ENCODE peak calls at places on chromosome 18, in five cellular contexts. One of them, this sample, is unnamed.

GRCh38 chr18:47981320-47981719 is 50.9 kb upstream of the SMAD2 start:
- DNase-seq in kidney epithelial cell: no peak
- DNase-seq in NCI-H2029: no peak
- DNase-seq in M059J: no peak
- DNase-seq in GM04504: no peak
- DNase-seq in this sample: no peak

GRCh38 chr18:3667255-3668137 is 217.5 kb downstream of the TGIF1 start:
- DNase-seq in NCI-H2029: peak
- DNase-seq in GM04504: no peak
- DNase-seq in M059J: no peak
- DNase-seq in kidney epithelial cell: no peak
- DNase-seq in this sample: no peak

GRCh38 chr18:49648326-49648725 is 86.5 kb downstream of the LIPG start:
- DNase-seq in NCI-H2029: no peak
- DNase-seq in kidney epithelial cell: no peak
- DNase-seq in GM04504: no peak
- DNase-seq in M059J: no peak
- DNase-seq in this sample: no peak

GRCh38 chr18:52280702-52281101 is 59.3 kb upstream of the DCC start:
- DNase-seq in GM04504: no peak
- DNase-seq in kidney epithelial cell: no peak
- DNase-seq in NCI-H2029: no peak
- DNase-seq in M059J: no peak
- DNase-seq in this sample: no peak

GRCh38 chr18:63683152-63683551 is 19.6 kb upstream of the SERPINB11 start:
- DNase-seq in kidney epithelial cell: peak
- DNase-seq in GM04504: peak
- DNase-seq in NCI-H2029: no peak
- DNase-seq in M059J: peak
- DNase-seq in this sample: peak

GRCh38 chr18:8889479-8889878 is 184.1 kb downstream of the MTCL1 start:
- DNase-seq in NCI-H2029: no peak
- DNase-seq in kidney epithelial cell: no peak
- DNase-seq in GM04504: no peak
- DNase-seq in M059J: peak
- DNase-seq in this sample: no peak

GRCh38 chr18:75202976-75203375 is 6.0 kb downstream of the PTGR3 start:
- DNase-seq in NCI-H2029: no peak
- DNase-seq in M059J: no peak
- DNase-seq in kidney epithelial cell: no peak
- DNase-seq in GM04504: no peak
- DNase-seq in this sample: no peak

GRCh38 chr18:62790836-62791772 is 75.8 kb downstream of the PHLPP1 start:
- DNase-seq in kidney epithelial cell: no peak
- DNase-seq in GM04504: peak
- DNase-seq in NCI-H2029: no peak
- DNase-seq in M059J: peak
- DNase-seq in this sample: no peak

GRCh38 chr18:45275367-45276113 is 339.7 kb upstream of the SLC14A2 start:
- DNase-seq in NCI-H2029: no peak
- DNase-seq in kidney epithelial cell: no peak
- DNase-seq in GM04504: no peak
- DNase-seq in M059J: peak
- DNase-seq in this sample: no peak

GRCh38 chr18:58584219-58585127 is 44.4 kb downstream of the ALPK2 start:
- DNase-seq in NCI-H2029: no peak
- DNase-seq in kidney epithelial cell: no peak
- DNase-seq in GM04504: peak
- DNase-seq in M059J: peak
- DNase-seq in this sample: no peak

GRCh38 chr18:31741096-31741735 is 19.5 kb downstream of the SLC25A52 start:
- DNase-seq in M059J: peak
- DNase-seq in GM04504: peak
- DNase-seq in NCI-H2029: peak
- DNase-seq in kidney epithelial cell: no peak
- DNase-seq in this sample: peak

GRCh38 chr18:25827961-25828561 is 262.4 kb downstream of the SS18 start:
- DNase-seq in M059J: peak
- DNase-seq in GM04504: no peak
- DNase-seq in kidney epithelial cell: no peak
- DNase-seq in NCI-H2029: no peak
- DNase-seq in this sample: no peak

This sample was measured in HFF-Myc.